ENCODE peak calls at places on chromosome 6, in five cellular contexts. One of them, this sample, is unnamed.

GRCh38 chr6:20605061-20605460 is 70.8 kb downstream of the CDKAL1 start:
- DNase-seq in GM12865: no peak
- DNase-seq in IMR-90: no peak
- DNase-seq in epithelial cell of esophagus: peak; percentile 18
- DNase-seq in fibroblast of pulmonary artery: no peak
- DNase-seq in this sample: no peak

GRCh38 chr6:2797564-2798014 is 32.4 kb downstream of the WRNIP1 start:
- DNase-seq in GM12865: no peak
- DNase-seq in IMR-90: no peak
- DNase-seq in epithelial cell of esophagus: no peak
- DNase-seq in fibroblast of pulmonary artery: no peak
- DNase-seq in this sample: no peak

GRCh38 chr6:167501831-167502385 is 177.0 kb downstream of the TTLL2 start:
- DNase-seq in IMR-90: no peak
- DNase-seq in epithelial cell of esophagus: no peak
- DNase-seq in GM12865: no peak
- DNase-seq in fibroblast of pulmonary artery: peak; percentile 33
- DNase-seq in this sample: peak; percentile 82

GRCh38 chr6:44234101-44235090 is 11.0 kb downstream of the SLC29A1 start:
- DNase-seq in IMR-90: peak; percentile 73
- DNase-seq in GM12865: peak; percentile 49
- DNase-seq in fibroblast of pulmonary artery: peak; percentile 84
- DNase-seq in epithelial cell of esophagus: peak; percentile 77
- DNase-seq in this sample: peak; percentile 94

GRCh38 chr6:45619211-45619760 is 241.6 kb upstream of the SUPT3H start:
- DNase-seq in epithelial cell of esophagus: no peak
- DNase-seq in IMR-90: no peak
- DNase-seq in fibroblast of pulmonary artery: peak; percentile 14
- DNase-seq in GM12865: no peak
- DNase-seq in this sample: no peak

GRCh38 chr6:149236584-149236983 is 80.9 kb upstream of the TAB2 start:
- DNase-seq in fibroblast of pulmonary artery: peak; percentile 85
- DNase-seq in GM12865: no peak
- DNase-seq in epithelial cell of esophagus: no peak
- DNase-seq in IMR-90: no peak
- DNase-seq in this sample: no peak

GRCh38 chr6:132227937-132228336 is 173.3 kb downstream of the MOXD1 start:
- DNase-seq in fibroblast of pulmonary artery: peak; percentile 80
- DNase-seq in GM12865: no peak
- DNase-seq in IMR-90: peak; percentile 96
- DNase-seq in epithelial cell of esophagus: no peak
- DNase-seq in this sample: no peak

GRCh38 chr6:10555625-10556309 is 34.6 kb downstream of the GCNT2 start:
- DNase-seq in epithelial cell of esophagus: peak; percentile 59
- DNase-seq in fibroblast of pulmonary artery: peak; percentile 4
- DNase-seq in GM12865: no peak
- DNase-seq in IMR-90: peak; percentile 8
- DNase-seq in this sample: peak; percentile 69

GRCh38 chr6:116316772-116317467 is 37.2 kb upstream of the TSPYL1 start:
- DNase-seq in GM12865: no peak
- DNase-seq in IMR-90: no peak
- DNase-seq in epithelial cell of esophagus: no peak
- DNase-seq in fibroblast of pulmonary artery: no peak
- DNase-seq in this sample: no peak

GRCh38 chr6:111944541-111944940 is 71.3 kb upstream of the FYN start:
- DNase-seq in fibroblast of pulmonary artery: peak; percentile 62
- DNase-seq in GM12865: no peak
- DNase-seq in IMR-90: no peak
- DNase-seq in epithelial cell of esophagus: peak; percentile 54
- DNase-seq in this sample: no peak

GRCh38 chr6:85660181-85660611 is 17.5 kb upstream of the SYNCRIP start:
- DNase-seq in IMR-90: peak; percentile 98
- DNase-seq in GM12865: no peak
- DNase-seq in fibroblast of pulmonary artery: peak; percentile 86
- DNase-seq in epithelial cell of esophagus: peak; percentile 94
- DNase-seq in this sample: no peak
- TF ChIP-seq CTCF in IMR-90: peak; percentile 26
- TF ChIP-seq CTCF in GM12865: no peak
- TF ChIP-seq CTCF in fibroblast of pulmonary artery: no peak
- TF ChIP-seq CTCF in epithelial cell of esophagus: peak; percentile 13
- TF ChIP-seq CTCF in this sample: peak; percentile 33

DNA sequence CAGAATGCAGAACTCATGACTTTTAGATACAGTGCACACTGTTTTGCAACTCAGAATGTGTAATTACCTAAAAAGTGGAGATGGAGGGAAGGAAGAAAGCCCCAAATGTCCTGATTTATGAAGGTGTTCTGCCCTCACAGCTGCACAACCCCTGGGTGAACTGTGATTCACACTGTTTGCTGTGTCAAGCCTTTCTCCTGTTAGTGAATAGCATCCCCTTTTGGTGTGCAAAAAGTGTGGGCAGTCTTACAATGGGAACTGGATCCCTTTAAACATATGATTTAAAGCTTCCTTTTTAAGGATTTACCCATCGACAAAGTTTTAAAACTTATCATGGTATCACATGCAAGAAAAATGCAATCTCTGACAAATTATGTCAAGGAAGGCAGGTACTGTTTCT is 633.4 kb upstream of the EPHA7 start:
- DNase-seq in fibroblast of pulmonary artery: peak; percentile 6
- DNase-seq in epithelial cell of esophagus: peak; percentile 11
- DNase-seq in GM12865: no peak
- DNase-seq in IMR-90: no peak
- DNase-seq in this sample: no peak
- TF ChIP-seq CTCF in fibroblast of pulmonary artery: no peak
- TF ChIP-seq CTCF in epithelial cell of esophagus: peak; percentile 7
- TF ChIP-seq CTCF in GM12865: no peak
- TF ChIP-seq CTCF in IMR-90: no peak
- TF ChIP-seq CTCF in this sample: no peak

DNA sequence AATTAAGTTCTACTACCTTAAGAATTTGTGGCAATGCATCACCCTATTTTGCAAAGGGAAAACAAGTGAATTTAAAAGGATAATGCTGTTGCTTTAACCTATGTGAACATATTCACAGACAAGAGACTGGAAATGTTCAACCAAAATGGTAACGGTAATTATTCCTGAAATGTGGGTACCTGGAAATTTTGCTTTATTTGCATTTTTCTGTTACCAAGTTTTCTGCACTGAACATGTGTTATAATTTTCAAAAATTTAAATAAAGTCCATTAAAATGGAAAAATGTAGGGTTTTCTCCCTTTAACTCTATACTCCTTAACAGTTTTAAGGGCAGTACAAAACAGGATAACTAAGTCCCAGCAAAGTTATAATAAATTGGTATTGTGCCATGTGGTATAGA is 66.4 kb downstream of the EPB41L2 start:
- DNase-seq in epithelial cell of esophagus: no peak
- DNase-seq in GM12865: no peak
- DNase-seq in fibroblast of pulmonary artery: no peak
- DNase-seq in IMR-90: no peak
- DNase-seq in this sample: no peak
- TF ChIP-seq CTCF in epithelial cell of esophagus: no peak
- TF ChIP-seq CTCF in GM12865: no peak
- TF ChIP-seq CTCF in fibroblast of pulmonary artery: no peak
- TF ChIP-seq CTCF in IMR-90: no peak
- TF ChIP-seq CTCF in this sample: no peak

GRCh38 chr6:98054453-98054852 is 771.4 kb upstream of the MMS22L start:
- DNase-seq in IMR-90: peak; percentile 1
- DNase-seq in epithelial cell of esophagus: peak; percentile 32
- DNase-seq in GM12865: peak; percentile 25
- DNase-seq in fibroblast of pulmonary artery: peak; percentile 0
- DNase-seq in this sample: no peak
- TF ChIP-seq CTCF in IMR-90: peak; percentile 18
- TF ChIP-seq CTCF in epithelial cell of esophagus: peak; percentile 44
- TF ChIP-seq CTCF in GM12865: no peak
- TF ChIP-seq CTCF in fibroblast of pulmonary artery: no peak
- TF ChIP-seq CTCF in this sample: no peak

GRCh38 chr6:40551966-40552365 is 35.2 kb downstream of the LRFN2 start:
- DNase-seq in GM12865: no peak
- DNase-seq in epithelial cell of esophagus: no peak
- DNase-seq in IMR-90: no peak
- DNase-seq in fibroblast of pulmonary artery: no peak
- DNase-seq in this sample: no peak

GRCh38 chr6:40552926-40553325 is 34.2 kb downstream of the LRFN2 start:
- DNase-seq in IMR-90: no peak
- DNase-seq in fibroblast of pulmonary artery: no peak
- DNase-seq in epithelial cell of esophagus: no peak
- DNase-seq in GM12865: no peak
- DNase-seq in this sample: no peak

GRCh38 chr6:40555092-40555491 is 32.1 kb downstream of the LRFN2 start:
- DNase-seq in IMR-90: no peak
- DNase-seq in fibroblast of pulmonary artery: no peak
- DNase-seq in GM12865: no peak
- DNase-seq in epithelial cell of esophagus: no peak
- DNase-seq in this sample: no peak

GRCh38 chr6:40545954-40546353 is 41.2 kb downstream of the LRFN2 start:
- DNase-seq in GM12865: no peak
- DNase-seq in fibroblast of pulmonary artery: no peak
- DNase-seq in IMR-90: no peak
- DNase-seq in epithelial cell of esophagus: no peak
- DNase-seq in this sample: no peak

GRCh38 chr6:40550096-40550731 is 37.0 kb downstream of the LRFN2 start:
- DNase-seq in GM12865: peak; percentile 67
- DNase-seq in fibroblast of pulmonary artery: peak; percentile 66
- DNase-seq in epithelial cell of esophagus: peak; percentile 55
- DNase-seq in IMR-90: peak; percentile 59
- DNase-seq in this sample: no peak
- TF ChIP-seq CTCF in GM12865: peak; percentile 71
- TF ChIP-seq CTCF in fibroblast of pulmonary artery: peak; percentile 75
- TF ChIP-seq CTCF in epithelial cell of esophagus: peak; percentile 53
- TF ChIP-seq CTCF in IMR-90: peak; percentile 59
- TF ChIP-seq CTCF in this sample: peak; percentile 38

This sample was measured in right lobe of liver.